ENCODE peak calls at places on chromosomes 3 and 15, in five cellular contexts. One of them, this sample, is unnamed.
A peak's percentile ranks its signal among the peaks of the same experiment; 100 is the strongest.

GRCh38 chr3:29639621-29640290 is 358.9 kb downstream of the RBMS3 start:
- DNase-seq in GM12878: no peak
- DNase-seq in H1: no peak
- DNase-seq in K562: no peak
- DNase-seq in HepG2: no peak
- DNase-seq in this sample: no peak

GRCh38 chr3:52423214-52423613 is 21.7 kb downstream of the SEMA3G start:
- DNase-seq in GM12878: no peak
- DNase-seq in HepG2: no peak
- DNase-seq in K562: no peak
- DNase-seq in H1: no peak
- DNase-seq in this sample: no peak

GRCh38 chr3:116242825-116243224 is 202.5 kb downstream of the LSAMP start:
- DNase-seq in GM12878: no peak
- DNase-seq in HepG2: no peak
- DNase-seq in H1: no peak
- DNase-seq in K562: no peak
- DNase-seq in this sample: no peak

GRCh38 chr3:153927107-153927506 is 194.1 kb upstream of the ARHGEF26 start:
- DNase-seq in H1: no peak
- DNase-seq in K562: no peak
- DNase-seq in HepG2: no peak
- DNase-seq in GM12878: peak; percentile 2
- DNase-seq in this sample: no peak

GRCh38 chr15:47548986-47549385 is 168.3 kb upstream of the SEMA6D start:
- DNase-seq in K562: no peak
- DNase-seq in GM12878: no peak
- DNase-seq in HepG2: no peak
- DNase-seq in H1: no peak
- DNase-seq in this sample: no peak

GRCh38 chr15:100266166-100266565 is 75.6 kb downstream of the ADAMTS17 start:
- DNase-seq in H1: no peak
- DNase-seq in GM12878: no peak
- DNase-seq in K562: no peak
- DNase-seq in HepG2: no peak
- DNase-seq in this sample: no peak

GRCh38 chr15:69068157-69068556 is 53.7 kb downstream of the NOX5 start:
- DNase-seq in HepG2: no peak
- DNase-seq in K562: no peak
- DNase-seq in GM12878: no peak
- DNase-seq in H1: no peak
- DNase-seq in this sample: no peak

GRCh38 chr3:123993818-123994217 is 1.9 kb upstream of the ROPN1 start:
- DNase-seq in K562: no peak
- DNase-seq in HepG2: no peak
- DNase-seq in GM12878: no peak
- DNase-seq in H1: no peak
- DNase-seq in this sample: no peak

GRCh38 chr15:66944121-66944520 is 121.3 kb upstream of the SMAD3 start:
- DNase-seq in H1: no peak
- DNase-seq in K562: no peak
- DNase-seq in GM12878: no peak
- DNase-seq in HepG2: no peak
- DNase-seq in this sample: no peak

GRCh38 chr3:58585005-58585786 is 8.0 kb upstream of the FAM107A start:
- DNase-seq in H1: no peak
- DNase-seq in HepG2: peak; percentile 43
- DNase-seq in GM12878: no peak
- DNase-seq in K562: peak; percentile 72
- DNase-seq in this sample: peak; percentile 90

GRCh38 chr3:152292367-152292766 is 23.6 kb downstream of the MBNL1 start:
- DNase-seq in H1: no peak
- DNase-seq in K562: no peak
- DNase-seq in HepG2: no peak
- DNase-seq in GM12878: no peak
- DNase-seq in this sample: no peak

DNA sequence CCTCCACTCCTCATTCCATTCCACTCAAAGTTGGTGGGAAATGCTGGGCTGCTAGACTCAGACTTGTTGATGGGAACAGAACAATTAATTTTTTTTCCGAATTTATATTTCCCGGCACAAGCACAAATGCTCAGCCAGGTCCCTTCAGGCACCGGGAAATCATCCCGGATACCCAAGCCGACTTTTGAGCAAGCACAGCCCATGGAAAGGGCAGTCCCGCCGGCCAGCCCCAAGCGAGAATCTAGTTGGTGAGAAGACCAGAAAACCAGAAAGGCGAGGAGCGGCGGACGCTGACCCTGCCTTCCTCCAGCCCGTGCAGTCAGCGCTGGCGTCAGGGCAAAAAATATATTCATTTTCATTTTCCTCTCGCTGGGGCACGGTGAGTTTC is 758 bp upstream of the ZIC4 start:
- DNase-seq in K562: no peak
- DNase-seq in HepG2: no peak
- DNase-seq in H1: no peak
- DNase-seq in GM12878: no peak
- DNase-seq in this sample: peak; percentile 41
- TF ChIP-seq ATF2 in K562: no peak
- TF ChIP-seq ATF2 in HepG2: no peak
- TF ChIP-seq ATF2 in H1: no peak
- TF ChIP-seq ATF2 in GM12878: no peak
- TF ChIP-seq ATF2 in this sample: no peak

GRCh38 chr3:196837819-196838420 is 29.8 kb upstream of the SENP5 start:
- DNase-seq in H1: peak; percentile 33
- DNase-seq in HepG2: peak; percentile 72
- DNase-seq in GM12878: peak; percentile 20
- DNase-seq in K562: peak; percentile 79
- DNase-seq in this sample: peak; percentile 78
- TF ChIP-seq ATF2 in H1: no peak
- TF ChIP-seq ATF2 in HepG2: no peak
- TF ChIP-seq ATF2 in GM12878: no peak
- TF ChIP-seq ATF2 in K562: no peak
- TF ChIP-seq ATF2 in this sample: no peak

DNA sequence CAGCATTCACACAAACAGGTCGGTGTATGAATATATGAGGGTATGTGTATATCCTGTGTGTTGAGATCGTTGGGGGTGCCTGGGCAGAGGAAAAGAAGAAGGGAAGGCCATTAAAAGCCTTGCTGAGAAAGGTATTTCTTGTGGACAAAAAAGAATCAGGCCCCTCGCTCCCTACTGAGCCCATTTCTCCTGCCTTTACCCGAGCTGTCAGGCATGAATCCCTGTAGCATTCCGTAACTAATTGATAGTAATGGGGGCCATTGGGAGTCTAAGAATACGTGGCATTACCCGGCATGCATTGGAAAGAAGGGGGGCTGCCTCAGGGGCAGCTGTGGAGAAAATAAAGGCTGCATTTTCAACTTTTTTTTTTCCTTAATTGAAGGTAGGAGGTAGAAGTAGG is 103.7 kb downstream of the GTPBP8 start:
- DNase-seq in HepG2: no peak
- DNase-seq in H1: no peak
- DNase-seq in GM12878: no peak
- DNase-seq in K562: no peak
- DNase-seq in this sample: no peak
- TF ChIP-seq ATF2 in HepG2: no peak
- TF ChIP-seq ATF2 in H1: no peak
- TF ChIP-seq ATF2 in GM12878: no peak
- TF ChIP-seq ATF2 in K562: no peak
- TF ChIP-seq ATF2 in this sample: no peak

GRCh38 chr3:127141921-127142730 is 50.8 kb upstream of the PRR23E start:
- DNase-seq in HepG2: peak; percentile 46
- DNase-seq in K562: no peak
- DNase-seq in H1: no peak
- DNase-seq in GM12878: no peak
- DNase-seq in this sample: no peak
- TF ChIP-seq ATF2 in HepG2: no peak
- TF ChIP-seq ATF2 in K562: no peak
- TF ChIP-seq ATF2 in H1: no peak
- TF ChIP-seq ATF2 in GM12878: no peak
- TF ChIP-seq ATF2 in this sample: no peak

GRCh38 chr3:184788751-184789150 is 23.2 kb upstream of the VPS8 start:
- DNase-seq in GM12878: no peak
- DNase-seq in HepG2: no peak
- DNase-seq in K562: no peak
- DNase-seq in H1: no peak
- DNase-seq in this sample: no peak

GRCh38 chr3:184785856-184786255 is 26.1 kb upstream of the VPS8 start:
- DNase-seq in K562: no peak
- DNase-seq in H1: no peak
- DNase-seq in HepG2: no peak
- DNase-seq in GM12878: no peak
- DNase-seq in this sample: no peak

GRCh38 chr3:184786271-184787010 is 25.5 kb upstream of the VPS8 start:
- DNase-seq in K562: no peak
- DNase-seq in H1: no peak
- DNase-seq in GM12878: no peak
- DNase-seq in HepG2: no peak
- DNase-seq in this sample: no peak

GRCh38 chr3:184791134-184791533 is 20.8 kb upstream of the VPS8 start:
- DNase-seq in H1: no peak
- DNase-seq in GM12878: no peak
- DNase-seq in HepG2: no peak
- DNase-seq in K562: no peak
- DNase-seq in this sample: no peak

DNA sequence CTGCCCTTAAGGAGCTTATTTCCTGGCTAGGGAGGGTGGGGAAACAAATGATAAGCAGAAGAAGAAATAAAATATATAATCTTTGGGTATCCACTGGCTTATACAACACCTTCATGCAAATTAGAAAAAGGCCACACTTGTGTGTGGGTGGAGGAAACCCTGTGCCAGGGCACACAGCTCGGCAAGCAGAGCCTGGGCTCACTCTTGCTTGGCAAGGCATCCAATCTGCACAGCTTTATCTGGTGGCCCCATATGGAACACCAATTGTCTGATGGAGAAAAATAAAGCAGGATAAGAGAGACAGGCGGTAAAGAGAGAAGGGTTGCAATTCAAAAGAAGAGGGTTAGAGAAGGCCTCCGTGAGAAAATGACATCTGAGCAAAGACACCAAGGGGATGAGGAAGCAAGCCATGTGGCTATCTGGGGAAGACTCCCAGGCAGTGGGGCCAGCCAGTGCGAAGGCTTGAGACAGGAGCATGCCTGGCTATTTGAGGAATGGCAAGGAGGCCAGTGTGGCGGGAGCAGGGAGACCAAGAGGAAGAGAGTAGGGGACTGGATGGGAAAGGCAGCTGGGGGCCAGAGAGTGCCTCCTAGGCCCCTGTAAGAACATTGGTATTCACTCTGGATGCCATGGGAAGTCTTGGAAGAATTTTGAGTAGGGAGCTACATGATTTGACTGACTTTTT is 22.5 kb upstream of the VPS8 start:
- DNase-seq in GM12878: no peak
- DNase-seq in K562: no peak
- DNase-seq in H1: no peak
- DNase-seq in HepG2: no peak
- DNase-seq in this sample: no peak
- TF ChIP-seq ATF2 in GM12878: no peak
- TF ChIP-seq ATF2 in K562: no peak
- TF ChIP-seq ATF2 in H1: no peak
- TF ChIP-seq ATF2 in HepG2: no peak
- TF ChIP-seq ATF2 in this sample: no peak

DNA sequence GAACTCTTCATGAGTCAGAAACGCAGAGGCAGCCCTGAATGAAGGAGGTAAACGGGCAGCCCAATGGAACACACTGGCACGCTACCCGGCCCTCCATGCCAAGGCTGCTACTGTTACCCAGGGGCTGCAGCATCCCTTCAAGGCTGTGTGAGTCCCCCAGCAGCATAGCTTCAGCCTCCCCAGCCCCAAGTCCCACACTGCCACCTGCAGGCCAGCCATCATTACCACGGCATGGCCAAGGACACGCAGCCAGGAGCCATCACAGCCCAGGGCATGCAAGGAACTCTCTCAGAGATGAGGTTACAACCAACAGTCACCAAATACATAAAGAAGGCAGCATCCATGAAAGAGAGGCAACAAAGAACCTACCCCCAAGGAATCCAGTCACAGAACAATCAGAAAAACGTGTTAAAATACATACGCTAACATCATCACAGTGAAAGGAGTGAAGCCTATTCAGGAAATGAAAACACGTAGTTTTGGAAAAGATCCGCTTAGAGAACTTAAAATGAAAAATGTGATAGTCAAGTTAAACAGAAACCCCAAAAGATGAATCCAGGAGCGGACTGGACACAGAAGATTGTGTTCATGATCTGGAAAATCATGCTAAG is 22.4 kb downstream of the PLA2G4F start:
- DNase-seq in HepG2: peak; percentile 52
- DNase-seq in K562: peak; percentile 76
- DNase-seq in H1: peak; percentile 56
- DNase-seq in GM12878: no peak
- DNase-seq in this sample: peak; percentile 90
- TF ChIP-seq ATF2 in HepG2: no peak
- TF ChIP-seq ATF2 in K562: no peak
- TF ChIP-seq ATF2 in H1: no peak
- TF ChIP-seq ATF2 in GM12878: no peak
- TF ChIP-seq ATF2 in this sample: no peak

DNA sequence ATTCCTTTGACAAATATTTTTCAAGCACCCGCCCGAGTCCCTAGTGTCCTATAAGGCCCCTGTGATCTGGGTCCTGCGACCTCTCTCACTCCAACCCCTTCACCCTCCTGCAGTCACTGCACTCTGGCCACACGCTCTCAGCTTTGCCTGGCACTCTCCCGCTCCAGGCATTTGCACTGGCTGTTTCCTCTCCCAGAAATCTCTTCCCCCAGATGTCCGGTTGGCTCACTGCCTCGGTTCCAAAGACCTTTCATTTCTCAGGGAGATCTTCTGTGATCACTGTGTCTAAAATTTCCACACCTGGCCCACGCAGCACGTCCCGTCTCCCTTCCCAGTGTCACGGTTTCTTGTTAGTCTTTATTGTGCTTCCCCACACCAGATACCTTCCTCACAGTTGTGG is 97.4 kb downstream of the WNT7A start:
- DNase-seq in K562: no peak
- DNase-seq in GM12878: no peak
- DNase-seq in HepG2: no peak
- DNase-seq in H1: no peak
- DNase-seq in this sample: no peak
- TF ChIP-seq ATF2 in K562: no peak
- TF ChIP-seq ATF2 in GM12878: no peak
- TF ChIP-seq ATF2 in HepG2: no peak
- TF ChIP-seq ATF2 in H1: no peak
- TF ChIP-seq ATF2 in this sample: no peak

This sample was measured in WTC11.